ENCODE peak calls at places on chromosomes 6 and 20, in four cellular contexts. W is M059J, F is fibroblast of lung, T is right cardiac atrium. B is an unnamed sample.

GRCh38 chr6:143027058-143027457 is 33.6 kb upstream of the AIG1 start:
- DNase-seq in W (peak), F (peak), T (peak), B (peak)

GRCh38 chr20:5550738-5551529 is 199.3 kb upstream of the SHLD1 start:
- DNase-seq in W (no peak), F (no peak), T (no peak), B (no peak)

GRCh38 chr6:142731611-142732010 is 213.4 kb downstream of the HIVEP2 start:
- DNase-seq in W (no peak), F (no peak), T (no peak), B (no peak)

GRCh38 chr6:124294572-124294971 is 490.9 kb downstream of the NKAIN2 start:
- DNase-seq in W (peak), F (peak), T (no peak), B (no peak)

GRCh38 chr6:38867726-38868125 is 152.6 kb downstream of the DNAH8 start:
- DNase-seq in W (no peak), F (no peak), T (no peak), B (no peak)

GRCh38 chr20:49560646-49561045 is 7.3 kb downstream of the PTGIS start:
- DNase-seq in W (no peak), F (no peak), T (no peak), B (no peak)

GRCh38 chr6:139391709-139392108 is 17.3 kb upstream of the CITED2 start:
- DNase-seq in W (no peak), F (no peak), T (no peak), B (no peak)

GRCh38 chr20:50283922-50284810 is 93.5 kb downstream of the CEBPB start:
- DNase-seq in W (peak), F (peak), T (peak), B (peak)

GRCh38 chr6:78489874-78490273 is 377.5 kb upstream of the IRAK1BP1 start:
- DNase-seq in W (no peak), F (peak), T (no peak), B (no peak)

GRCh38 chr6:116229287-116229913 is 24.5 kb downstream of the TSPYL4 start:
- DNase-seq in W (peak), F (peak), T (peak), B (no peak)

B was measured in spleen.